ENCODE peak calls at places on chromosomes 3 and 15, in four cellular contexts. C, K, Q and Y are unnamed samples.

GRCh38 chr15:69843267-69843666 is 254.4 kb downstream of the TLE3 start:
- DNase-seq in C (no peak), K (no peak), Q (no peak), Y (no peak)

GRCh38 chr3:117170112-117170511 is 460.5 kb downstream of the TUSC7 start:
- DNase-seq in C (no peak), K (no peak), Q (no peak), Y (no peak)

GRCh38 chr3:43773273-43774104 is 82.8 kb downstream of the ABHD5 start:
- DNase-seq in C (no peak), K (no peak), Q (no peak), Y (peak)

GRCh38 chr15:98896002-98896721 is 111.4 kb downstream of the PGPEP1L start:
- DNase-seq in C (no peak), K (no peak), Q (no peak), Y (no peak)

GRCh38 chr15:83206971-83207621 is 527 bp downstream of the HDGFL3 start:
- DNase-seq in C (no peak), K (peak), Q (no peak), Y (peak)

GRCh38 chr15:68552773-68553172 is 26.0 kb upstream of the CORO2B start:
- DNase-seq in C (no peak), K (no peak), Q (no peak), Y (no peak)

GRCh38 chr3:108406661-108407206 is 103.7 kb downstream of the MYH15 start:
- DNase-seq in C (no peak), K (peak), Q (no peak), Y (no peak)

GRCh38 chr3:44120721-44121582 is 120.7 kb upstream of the TOPAZ1 start:
- DNase-seq in C (no peak), K (no peak), Q (no peak), Y (no peak)

GRCh38 chr3:59862686-59863085 is 812.9 kb upstream of the CFAP20DC start:
- DNase-seq in C (no peak), K (no peak), Q (no peak), Y (no peak)

GRCh38 chr3:183018416-183019192 is 38.3 kb upstream of the DCUN1D1 start:
- DNase-seq in C (no peak), K (no peak), Q (no peak), Y (no peak)

GRCh38 chr3:183114779-183115178 is 15.5 kb upstream of the MCCC1 start:
- DNase-seq in C (no peak), K (no peak), Q (no peak), Y (no peak)

GRCh38 chr3:36393563-36393962 is 13.3 kb downstream of the STAC start:
- DNase-seq in C (no peak), K (no peak), Q (no peak), Y (no peak)

GRCh38 chr3:59327324-59327939 is 277.6 kb upstream of the CFAP20DC start:
- DNase-seq in C (no peak), K (no peak), Q (no peak), Y (no peak)

GRCh38 chr3:61877359-61877770 is 316.0 kb downstream of the PTPRG start:
- DNase-seq in C (no peak), K (no peak), Q (no peak), Y (no peak)

GRCh38 chr3:196821806-196822355 is 45.8 kb upstream of the SENP5 start:
- DNase-seq in C (no peak), K (no peak), Q (no peak), Y (no peak)

GRCh38 chr3:194204793-194205065 is 68.8 kb downstream of the HES1 start:
- DNase-seq in C (no peak), K (no peak), Q (no peak), Y (no peak)

GRCh38 chr3:169634618-169635236 is 28.8 kb downstream of the MECOM start:
- DNase-seq in C (no peak), K (no peak), Q (no peak), Y (no peak)

GRCh38 chr3:171543759-171544284 is 83.6 kb upstream of the TNIK start:
- DNase-seq in C (no peak), K (no peak), Q (no peak), Y (no peak)

GRCh38 chr3:12347301-12347700 is 58.4 kb downstream of the PPARG start:
- DNase-seq in C (no peak), K (no peak), Q (no peak), Y (no peak)